ENCODE peak calls at places on chromosomes 4 and X, in ten cellular contexts. One of them, this sample, is unnamed.

GRCh38 chr4:20251796-20252655 is at the start of gene SLIT2:
- DNase-seq in heart left ventricle: peak; percentile 74
- DNase-seq in stomach: peak; percentile 81
- DNase-seq in thoracic aorta: no peak
- DNase-seq in IMR-90: peak; percentile 68
- DNase-seq in ovary: peak; percentile 87
- DNase-seq in suprapubic skin: peak; percentile 94
- DNase-seq in tibial artery: peak; percentile 83
- DNase-seq in tibial nerve: peak; percentile 65
- DNase-seq in mesendoderm: peak; percentile 91
- DNase-seq in this sample: peak; percentile 66

GRCh38 chr4:181650033-181650825 is 593.0 kb upstream of the TENM3 start:
- DNase-seq in heart left ventricle: no peak
- DNase-seq in stomach: no peak
- DNase-seq in thoracic aorta: no peak
- DNase-seq in IMR-90: no peak
- DNase-seq in ovary: no peak
- DNase-seq in suprapubic skin: no peak
- DNase-seq in tibial artery: no peak
- DNase-seq in tibial nerve: no peak
- DNase-seq in mesendoderm: peak; percentile 35
- DNase-seq in this sample: no peak

GRCh38 chr4:7398788-7399432 is 35.8 kb downstream of the PSAPL1 start:
- DNase-seq in heart left ventricle: peak; percentile 5
- DNase-seq in stomach: peak; percentile 13
- DNase-seq in thoracic aorta: no peak
- DNase-seq in IMR-90: no peak
- DNase-seq in ovary: no peak
- DNase-seq in suprapubic skin: no peak
- DNase-seq in tibial artery: peak; percentile 1
- DNase-seq in tibial nerve: no peak
- DNase-seq in mesendoderm: no peak
- DNase-seq in this sample: no peak

GRCh38 chr4:10203851-10204250 is 87.3 kb upstream of the WDR1 start:
- DNase-seq in heart left ventricle: no peak
- DNase-seq in stomach: no peak
- DNase-seq in thoracic aorta: no peak
- DNase-seq in IMR-90: no peak
- DNase-seq in ovary: no peak
- DNase-seq in suprapubic skin: no peak
- DNase-seq in tibial artery: no peak
- DNase-seq in tibial nerve: no peak
- DNase-seq in mesendoderm: no peak
- DNase-seq in this sample: no peak

GRCh38 chrX:40314070-40314469 is 216.3 kb upstream of the BCOR start:
- DNase-seq in heart left ventricle: no peak
- DNase-seq in stomach: no peak
- DNase-seq in thoracic aorta: no peak
- DNase-seq in IMR-90: no peak
- DNase-seq in ovary: no peak
- DNase-seq in suprapubic skin: no peak
- DNase-seq in tibial artery: no peak
- DNase-seq in tibial nerve: no peak
- DNase-seq in mesendoderm: peak; percentile 68
- DNase-seq in this sample: no peak

GRCh38 chrX:46849933-46850332 is 13.1 kb downstream of the RP2 start:
- DNase-seq in heart left ventricle: no peak
- DNase-seq in stomach: no peak
- DNase-seq in thoracic aorta: no peak
- DNase-seq in IMR-90: peak; percentile 34
- DNase-seq in ovary: no peak
- DNase-seq in suprapubic skin: no peak
- DNase-seq in tibial artery: no peak
- DNase-seq in tibial nerve: no peak
- DNase-seq in mesendoderm: no peak
- DNase-seq in this sample: no peak

GRCh38 chr4:18454349-18454748 is 432.8 kb upstream of the LCORL start:
- DNase-seq in heart left ventricle: no peak
- DNase-seq in stomach: no peak
- DNase-seq in thoracic aorta: no peak
- DNase-seq in IMR-90: no peak
- DNase-seq in ovary: no peak
- DNase-seq in suprapubic skin: no peak
- DNase-seq in tibial artery: no peak
- DNase-seq in tibial nerve: no peak
- DNase-seq in mesendoderm: no peak
- DNase-seq in this sample: no peak

GRCh38 chr4:8240211-8241041 is 29.1 kb upstream of the HTRA3 start:
- DNase-seq in heart left ventricle: no peak
- DNase-seq in stomach: no peak
- DNase-seq in thoracic aorta: no peak
- DNase-seq in IMR-90: no peak
- DNase-seq in ovary: no peak
- DNase-seq in suprapubic skin: no peak
- DNase-seq in tibial artery: no peak
- DNase-seq in tibial nerve: no peak
- DNase-seq in mesendoderm: no peak
- DNase-seq in this sample: no peak

GRCh38 chrX:150693782-150694574 is 782 bp downstream of the MTMR1 start:
- DNase-seq in heart left ventricle: peak; percentile 42
- DNase-seq in stomach: peak; percentile 66
- DNase-seq in thoracic aorta: no peak
- DNase-seq in IMR-90: peak; percentile 79
- DNase-seq in ovary: peak; percentile 45
- DNase-seq in suprapubic skin: peak; percentile 77
- DNase-seq in tibial artery: peak; percentile 30
- DNase-seq in tibial nerve: no peak
- DNase-seq in mesendoderm: peak; percentile 56
- DNase-seq in this sample: peak; percentile 73

GRCh38 chrX:150692837-150693781 is at the start of gene MTMR1:
- DNase-seq in heart left ventricle: peak; percentile 42
- DNase-seq in stomach: peak; percentile 44
- DNase-seq in thoracic aorta: no peak
- DNase-seq in IMR-90: no peak
- DNase-seq in ovary: peak; percentile 61
- DNase-seq in suprapubic skin: peak; percentile 69
- DNase-seq in tibial artery: peak; percentile 22
- DNase-seq in tibial nerve: no peak
- DNase-seq in mesendoderm: peak; percentile 17
- DNase-seq in this sample: no peak

GRCh38 chrX:150696264-150696789 is 3.1 kb downstream of the MTMR1 start:
- DNase-seq in heart left ventricle: no peak
- DNase-seq in stomach: no peak
- DNase-seq in thoracic aorta: no peak
- DNase-seq in IMR-90: no peak
- DNase-seq in ovary: no peak
- DNase-seq in suprapubic skin: no peak
- DNase-seq in tibial artery: no peak
- DNase-seq in tibial nerve: no peak
- DNase-seq in mesendoderm: no peak
- DNase-seq in this sample: no peak

GRCh38 chrX:150696836-150697235 is 3.6 kb downstream of the MTMR1 start:
- DNase-seq in heart left ventricle: no peak
- DNase-seq in stomach: no peak
- DNase-seq in thoracic aorta: no peak
- DNase-seq in IMR-90: no peak
- DNase-seq in ovary: no peak
- DNase-seq in suprapubic skin: no peak
- DNase-seq in tibial artery: no peak
- DNase-seq in tibial nerve: no peak
- DNase-seq in mesendoderm: no peak
- DNase-seq in this sample: no peak

DNA sequence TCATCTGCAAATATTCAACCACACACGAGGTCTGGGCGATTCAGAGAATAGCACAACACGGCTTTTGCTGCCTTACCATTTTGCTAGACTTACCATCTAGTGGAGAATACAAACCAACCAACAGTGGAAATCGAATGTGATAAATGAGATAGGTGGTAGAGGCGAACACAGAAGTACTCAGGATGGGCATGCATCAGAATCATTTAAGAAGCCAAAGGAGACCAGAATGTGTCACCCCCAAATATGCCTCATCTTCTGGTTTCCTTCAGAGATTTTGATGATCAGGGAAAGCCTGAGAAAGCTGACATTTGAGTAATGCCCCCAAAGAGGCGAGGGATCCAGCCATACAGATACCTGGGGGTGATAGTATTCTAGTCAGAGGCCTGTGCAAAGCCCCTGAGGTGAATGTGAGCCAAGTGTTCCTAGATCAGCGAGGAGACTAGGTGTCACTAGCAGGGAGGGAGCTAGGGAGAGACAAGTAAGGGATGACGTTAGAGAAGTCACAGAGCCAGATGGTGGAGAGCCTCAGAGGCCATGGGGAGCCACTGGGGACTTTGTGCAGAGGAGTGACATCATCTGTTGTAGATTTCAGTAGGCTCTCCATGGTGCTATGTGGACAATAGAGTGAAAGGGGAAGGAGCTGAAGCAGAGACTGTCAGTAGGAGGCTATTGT is 1.7 kb downstream of the MTMR1 start:
- DNase-seq in heart left ventricle: peak; percentile 28
- DNase-seq in stomach: no peak
- DNase-seq in thoracic aorta: no peak
- DNase-seq in IMR-90: no peak
- DNase-seq in ovary: no peak
- DNase-seq in suprapubic skin: no peak
- DNase-seq in tibial artery: no peak
- DNase-seq in tibial nerve: no peak
- DNase-seq in mesendoderm: no peak
- DNase-seq in this sample: no peak
- H3K4me1 ChIP-seq in heart left ventricle: peaks cover 12% of the 10 kb centered on the region
- H3K4me1 ChIP-seq in stomach: peaks cover 50% of the 10 kb centered on the region
- H3K4me1 ChIP-seq in thoracic aorta: peaks cover 16% of the 10 kb centered on the region
- H3K4me1 ChIP-seq in IMR-90: peaks cover 2% of the 10 kb centered on the region
- H3K4me1 ChIP-seq in ovary: no peaks in the 10 kb centered on the region
- H3K4me1 ChIP-seq in suprapubic skin: peaks cover 25% of the 10 kb centered on the region
- H3K4me1 ChIP-seq in tibial artery: no peaks in the 10 kb centered on the region
- H3K4me1 ChIP-seq in tibial nerve: no peaks in the 10 kb centered on the region
- H3K4me1 ChIP-seq in mesendoderm: no peaks in the 10 kb centered on the region
- H3K4me1 ChIP-seq in this sample: peaks cover 27% of the 10 kb centered on the region

GRCh38 chr4:158157412-158157811 is 15.4 kb downstream of the GASK1B start:
- DNase-seq in heart left ventricle: no peak
- DNase-seq in stomach: no peak
- DNase-seq in thoracic aorta: no peak
- DNase-seq in IMR-90: no peak
- DNase-seq in ovary: no peak
- DNase-seq in suprapubic skin: no peak
- DNase-seq in tibial artery: no peak
- DNase-seq in tibial nerve: no peak
- DNase-seq in mesendoderm: no peak
- DNase-seq in this sample: no peak

GRCh38 chr4:158161561-158162354 is 11.1 kb downstream of the GASK1B start:
- DNase-seq in heart left ventricle: peak; percentile 55
- DNase-seq in stomach: no peak
- DNase-seq in thoracic aorta: peak; percentile 48
- DNase-seq in IMR-90: peak; percentile 79
- DNase-seq in ovary: no peak
- DNase-seq in suprapubic skin: no peak
- DNase-seq in tibial artery: peak; percentile 56
- DNase-seq in tibial nerve: peak; percentile 36
- DNase-seq in mesendoderm: peak; percentile 52
- DNase-seq in this sample: no peak

GRCh38 chr4:158162637-158163036 is 10.2 kb downstream of the GASK1B start:
- DNase-seq in heart left ventricle: no peak
- DNase-seq in stomach: no peak
- DNase-seq in thoracic aorta: no peak
- DNase-seq in IMR-90: peak; percentile 20
- DNase-seq in ovary: no peak
- DNase-seq in suprapubic skin: no peak
- DNase-seq in tibial artery: no peak
- DNase-seq in tibial nerve: no peak
- DNase-seq in mesendoderm: no peak
- DNase-seq in this sample: no peak

GRCh38 chr4:158159054-158159717 is 13.6 kb downstream of the GASK1B start:
- DNase-seq in heart left ventricle: no peak
- DNase-seq in stomach: no peak
- DNase-seq in thoracic aorta: no peak
- DNase-seq in IMR-90: peak; percentile 87
- DNase-seq in ovary: no peak
- DNase-seq in suprapubic skin: no peak
- DNase-seq in tibial artery: no peak
- DNase-seq in tibial nerve: no peak
- DNase-seq in mesendoderm: no peak
- DNase-seq in this sample: no peak

GRCh38 chr4:158159718-158160094 is 13.1 kb downstream of the GASK1B start:
- DNase-seq in heart left ventricle: no peak
- DNase-seq in stomach: no peak
- DNase-seq in thoracic aorta: no peak
- DNase-seq in IMR-90: no peak
- DNase-seq in ovary: no peak
- DNase-seq in suprapubic skin: no peak
- DNase-seq in tibial artery: no peak
- DNase-seq in tibial nerve: no peak
- DNase-seq in mesendoderm: no peak
- DNase-seq in this sample: no peak
- H3K4me1 ChIP-seq in heart left ventricle: peaks cover 97% of the 10 kb centered on the region
- H3K4me1 ChIP-seq in stomach: peaks cover 53% of the 10 kb centered on the region
- H3K4me1 ChIP-seq in thoracic aorta: peaks cover 82% of the 10 kb centered on the region
- H3K4me1 ChIP-seq in IMR-90: peaks cover 5% of the 10 kb centered on the region
- H3K4me1 ChIP-seq in ovary: peaks cover 19% of the 10 kb centered on the region
- H3K4me1 ChIP-seq in suprapubic skin: peaks cover 37% of the 10 kb centered on the region
- H3K4me1 ChIP-seq in tibial artery: peaks cover 11% of the 10 kb centered on the region
- H3K4me1 ChIP-seq in tibial nerve: no peaks in the 10 kb centered on the region
- H3K4me1 ChIP-seq in mesendoderm: peaks cover 1% of the 10 kb centered on the region
- H3K4me1 ChIP-seq in this sample: peaks cover 6% of the 10 kb centered on the region

GRCh38 chr4:123408471-123409084 is 12.0 kb downstream of the SPRY1 start:
- DNase-seq in heart left ventricle: no peak
- DNase-seq in stomach: no peak
- DNase-seq in thoracic aorta: no peak
- DNase-seq in IMR-90: no peak
- DNase-seq in ovary: no peak
- DNase-seq in suprapubic skin: no peak
- DNase-seq in tibial artery: no peak
- DNase-seq in tibial nerve: no peak
- DNase-seq in mesendoderm: no peak
- DNase-seq in this sample: no peak

GRCh38 chr4:123405212-123405856 is 8.7 kb downstream of the SPRY1 start:
- DNase-seq in heart left ventricle: no peak
- DNase-seq in stomach: no peak
- DNase-seq in thoracic aorta: no peak
- DNase-seq in IMR-90: no peak
- DNase-seq in ovary: no peak
- DNase-seq in suprapubic skin: no peak
- DNase-seq in tibial artery: no peak
- DNase-seq in tibial nerve: no peak
- DNase-seq in mesendoderm: no peak
- DNase-seq in this sample: no peak

GRCh38 chr4:123403205-123403604 is 6.6 kb downstream of the SPRY1 start:
- DNase-seq in heart left ventricle: no peak
- DNase-seq in stomach: no peak
- DNase-seq in thoracic aorta: no peak
- DNase-seq in IMR-90: no peak
- DNase-seq in ovary: no peak
- DNase-seq in suprapubic skin: no peak
- DNase-seq in tibial artery: no peak
- DNase-seq in tibial nerve: no peak
- DNase-seq in mesendoderm: no peak
- DNase-seq in this sample: no peak

GRCh38 chr4:123409301-123409700 is 12.7 kb downstream of the SPRY1 start:
- DNase-seq in heart left ventricle: no peak
- DNase-seq in stomach: no peak
- DNase-seq in thoracic aorta: no peak
- DNase-seq in IMR-90: no peak
- DNase-seq in ovary: no peak
- DNase-seq in suprapubic skin: no peak
- DNase-seq in tibial artery: no peak
- DNase-seq in tibial nerve: no peak
- DNase-seq in mesendoderm: no peak
- DNase-seq in this sample: no peak

GRCh38 chr4:123406862-123407261 is 10.3 kb downstream of the SPRY1 start:
- DNase-seq in heart left ventricle: no peak
- DNase-seq in stomach: no peak
- DNase-seq in thoracic aorta: no peak
- DNase-seq in IMR-90: no peak
- DNase-seq in ovary: no peak
- DNase-seq in suprapubic skin: no peak
- DNase-seq in tibial artery: no peak
- DNase-seq in tibial nerve: no peak
- DNase-seq in mesendoderm: no peak
- DNase-seq in this sample: no peak
- H3K4me1 ChIP-seq in heart left ventricle: peaks cover 44% of the 10 kb centered on the region
- H3K4me1 ChIP-seq in stomach: peaks cover 54% of the 10 kb centered on the region
- H3K4me1 ChIP-seq in thoracic aorta: peaks cover 37% of the 10 kb centered on the region
- H3K4me1 ChIP-seq in IMR-90: peaks cover 3% of the 10 kb centered on the region
- H3K4me1 ChIP-seq in ovary: no peaks in the 10 kb centered on the region
- H3K4me1 ChIP-seq in suprapubic skin: peaks cover 48% of the 10 kb centered on the region
- H3K4me1 ChIP-seq in tibial artery: peaks cover 12% of the 10 kb centered on the region
- H3K4me1 ChIP-seq in tibial nerve: no peaks in the 10 kb centered on the region
- H3K4me1 ChIP-seq in mesendoderm: no peaks in the 10 kb centered on the region
- H3K4me1 ChIP-seq in this sample: peaks cover 2% of the 10 kb centered on the region

DNA sequence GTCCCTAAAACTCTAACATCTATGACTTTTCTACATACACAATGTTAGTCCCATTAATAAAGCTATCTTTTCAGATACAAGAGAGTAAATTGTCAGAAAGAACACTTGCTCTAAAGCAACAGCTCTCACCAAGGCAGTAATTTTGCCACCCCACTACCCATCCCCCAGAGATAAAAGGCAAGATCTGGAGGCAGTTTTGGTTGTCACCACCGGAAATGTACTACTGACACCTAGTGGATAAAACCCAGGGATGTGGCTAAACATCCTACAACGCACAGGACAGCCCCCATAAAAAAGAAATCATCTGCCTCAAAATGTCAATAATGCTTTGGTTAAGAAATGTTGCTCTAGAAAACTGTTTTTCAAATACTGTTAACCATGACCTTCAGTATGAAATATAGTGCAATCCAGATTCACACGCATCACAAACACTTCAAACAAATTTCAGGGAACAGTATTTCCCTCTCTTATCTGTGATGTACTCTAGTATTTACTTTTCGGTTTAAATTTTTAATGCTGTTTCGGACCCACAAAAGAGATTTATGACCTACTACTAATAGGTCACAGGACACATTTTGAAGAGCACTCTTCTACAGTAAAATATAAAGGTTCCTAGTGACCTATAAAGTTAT is 5.1 kb downstream of the FBXL5 start:
- DNase-seq in heart left ventricle: no peak
- DNase-seq in stomach: no peak
- DNase-seq in thoracic aorta: no peak
- DNase-seq in IMR-90: peak; percentile 63
- DNase-seq in ovary: no peak
- DNase-seq in suprapubic skin: no peak
- DNase-seq in tibial artery: peak; percentile 43
- DNase-seq in tibial nerve: peak; percentile 52
- DNase-seq in mesendoderm: peak; percentile 92
- DNase-seq in this sample: no peak
- H3K4me1 ChIP-seq in heart left ventricle: peaks cover 78% of the 10 kb centered on the region
- H3K4me1 ChIP-seq in stomach: peaks cover 86% of the 10 kb centered on the region
- H3K4me1 ChIP-seq in thoracic aorta: peaks cover 66% of the 10 kb centered on the region
- H3K4me1 ChIP-seq in IMR-90: no peaks in the 10 kb centered on the region
- H3K4me1 ChIP-seq in ovary: peaks cover 10% of the 10 kb centered on the region
- H3K4me1 ChIP-seq in suprapubic skin: peaks cover 63% of the 10 kb centered on the region
- H3K4me1 ChIP-seq in tibial artery: peaks cover 35% of the 10 kb centered on the region
- H3K4me1 ChIP-seq in tibial nerve: no peaks in the 10 kb centered on the region
- H3K4me1 ChIP-seq in mesendoderm: peaks cover 3% of the 10 kb centered on the region
- H3K4me1 ChIP-seq in this sample: peaks cover 20% of the 10 kb centered on the region

This sample was measured in RWPE2.